ENCODE peak calls at places on chromosomes 5 and 9, in six cellular contexts. B, V, W, M, L and D are unnamed samples.

GRCh38 chr9:38651400-38652042 is 31.1 kb upstream of the ANKRD18A start:
- DNase-seq in B (no peak), V (peak; percentile 27), W (no peak), M (no peak), L (no peak), D (no peak)

GRCh38 chr5:3595102-3595961 is at the start of gene IRX1:
- DNase-seq in B (peak; percentile 73), V (no peak), W (no peak), M (no peak), L (no peak), D (no peak)

GRCh38 chr5:172007153-172007794 is 836 bp upstream of the FBXW11 start:
- DNase-seq in B (no peak), V (peak; percentile 37), W (no peak), M (no peak), L (no peak), D (no peak)

GRCh38 chr5:81789033-81789432 is 38.1 kb upstream of the SSBP2 start:
- DNase-seq in B (no peak), V (no peak), W (peak; percentile 40), M (no peak), L (no peak), D (no peak)

GRCh38 chr5:81534481-81534840 is 140.5 kb upstream of the ACOT12 start:
- DNase-seq in B (no peak), V (no peak), W (no peak), M (no peak), L (no peak), D (no peak)

GRCh38 chr9:133942206-133942975 is 49.7 kb downstream of the VAV2 start:
- DNase-seq in B (no peak), V (no peak), W (no peak), M (no peak), L (no peak), D (no peak)

GRCh38 chr9:131721096-131721495 is 18.8 kb downstream of the RAPGEF1 start:
- DNase-seq in B (no peak), V (no peak), W (no peak), M (no peak), L (no peak), D (no peak)

GRCh38 chr9:93955356-93956182 is 414 bp upstream of the BARX1 start:
- DNase-seq in B (peak; percentile 70), V (no peak), W (no peak), M (no peak), L (no peak), D (no peak)

GRCh38 chr9:93644397-93645088 is 68.2 kb downstream of the PHF2 start:
- DNase-seq in B (peak; percentile 7), V (no peak), W (no peak), M (no peak), L (no peak), D (no peak)

GRCh38 chr5:80502795-80503194 is 14.9 kb downstream of the FAM151B start:
- DNase-seq in B (no peak), V (no peak), W (no peak), M (no peak), L (no peak), D (no peak)

GRCh38 chr9:101399641-101399965 is 952 bp downstream of the ZNF189 start:
- DNase-seq in B (no peak), V (peak; percentile 8), W (no peak), M (no peak), L (no peak), D (no peak)